ENCODE peak calls at places on chromosome 21, in four cellular contexts. One of them, this sample, is unnamed.

GRCh38 chr21:37546949-37547614 is 180.5 kb downstream of the DYRK1A start:
- DNase-seq in WTC11: no peak
- DNase-seq in A549: no peak
- DNase-seq in HepG2: no peak
- DNase-seq in this sample: no peak

GRCh38 chr21:22904385-22904784 is 1906.2 kb downstream of the NCAM2 start:
- DNase-seq in HepG2: no peak
- DNase-seq in A549: no peak
- DNase-seq in WTC11: no peak
- DNase-seq in this sample: no peak

GRCh38 chr21:27362249-27362648 is 395.4 kb upstream of the ADAMTS5 start:
- DNase-seq in HepG2: no peak
- DNase-seq in A549: no peak
- DNase-seq in WTC11: no peak
- DNase-seq in this sample: no peak

GRCh38 chr21:43585514-43585913 is 73.8 kb downstream of the HSF2BP start:
- DNase-seq in A549: no peak
- DNase-seq in HepG2: no peak
- DNase-seq in WTC11: no peak
- DNase-seq in this sample: no peak

GRCh38 chr21:9735421-9735961 is 785.9 kb upstream of the TPTE start:
- DNase-seq in A549: no peak
- DNase-seq in HepG2: no peak
- DNase-seq in WTC11: no peak
- DNase-seq in this sample: no peak

GRCh38 chr21:37367301-37367757 is 756 bp downstream of the DYRK1A start:
- DNase-seq in HepG2: no peak
- DNase-seq in WTC11: no peak
- DNase-seq in A549: no peak
- DNase-seq in this sample: no peak

GRCh38 chr21:28294046-28294445 is 698.6 kb downstream of the LTN1 start:
- DNase-seq in HepG2: no peak
- DNase-seq in A549: no peak
- DNase-seq in WTC11: no peak
- DNase-seq in this sample: no peak

GRCh38 chr21:34606051-34606450 is 8.9 kb downstream of the RCAN1 start:
- DNase-seq in HepG2: no peak
- DNase-seq in A549: no peak
- DNase-seq in WTC11: no peak
- DNase-seq in this sample: no peak

GRCh38 chr21:35011681-35012080 is 37.4 kb downstream of the RUNX1 start:
- DNase-seq in A549: no peak
- DNase-seq in HepG2: no peak
- DNase-seq in WTC11: no peak
- DNase-seq in this sample: no peak

GRCh38 chr21:45837936-45838335 is 143.6 kb upstream of the COL6A1 start:
- DNase-seq in WTC11: no peak
- DNase-seq in HepG2: no peak
- DNase-seq in A549: no peak
- DNase-seq in this sample: no peak

GRCh38 chr21:36155603-36156338 is 853 bp upstream of the DOP1B start:
- DNase-seq in WTC11: peak
- DNase-seq in HepG2: no peak
- DNase-seq in A549: no peak
- DNase-seq in this sample: no peak

GRCh38 chr21:34865922-34866271 is 183.2 kb downstream of the RUNX1 start:
- DNase-seq in A549: no peak
- DNase-seq in WTC11: peak
- DNase-seq in HepG2: peak
- DNase-seq in this sample: no peak

GRCh38 chr21:27819299-27819698 is 852.4 kb upstream of the ADAMTS5 start:
- DNase-seq in A549: no peak
- DNase-seq in HepG2: no peak
- DNase-seq in WTC11: no peak
- DNase-seq in this sample: no peak

GRCh38 chr21:34073749-34074282 is 438 bp downstream of the MRPS6 start:
- DNase-seq in WTC11: peak
- DNase-seq in HepG2: no peak
- DNase-seq in A549: no peak
- DNase-seq in this sample: peak

GRCh38 chr21:39048064-39048463 is 135.2 kb downstream of the PSMG1 start:
- DNase-seq in HepG2: peak
- DNase-seq in A549: peak
- DNase-seq in WTC11: peak
- DNase-seq in this sample: no peak

GRCh38 chr21:37082856-37083611 is 10.0 kb downstream of the TTC3 start:
- DNase-seq in A549: no peak
- DNase-seq in WTC11: no peak
- DNase-seq in HepG2: peak
- DNase-seq in this sample: no peak

GRCh38 chr21:45595574-45596295 is 47.8 kb upstream of the PCBP3 start:
- DNase-seq in HepG2: no peak
- DNase-seq in A549: no peak
- DNase-seq in WTC11: no peak
- DNase-seq in this sample: no peak

GRCh38 chr21:41243107-41243506 is 73.5 kb upstream of the FAM3B start:
- DNase-seq in HepG2: no peak
- DNase-seq in WTC11: no peak
- DNase-seq in A549: no peak
- DNase-seq in this sample: no peak

GRCh38 chr21:44836666-44837471 is 19.0 kb upstream of the SUMO3 start:
- DNase-seq in A549: no peak
- DNase-seq in WTC11: no peak
- DNase-seq in HepG2: peak
- DNase-seq in this sample: peak

GRCh38 chr21:37073417-37074194 is 552 bp downstream of the TTC3 start:
- DNase-seq in WTC11: no peak
- DNase-seq in A549: no peak
- DNase-seq in HepG2: no peak
- DNase-seq in this sample: peak

GRCh38 chr21:37130971-37131370 is 57.9 kb downstream of the TTC3 start:
- DNase-seq in A549: no peak
- DNase-seq in HepG2: no peak
- DNase-seq in WTC11: no peak
- DNase-seq in this sample: no peak

GRCh38 chr21:15517394-15517793 is 212.4 kb upstream of the USP25 start:
- DNase-seq in HepG2: no peak
- DNase-seq in A549: no peak
- DNase-seq in WTC11: no peak
- DNase-seq in this sample: no peak

GRCh38 chr21:15522148-15522547 is 207.6 kb upstream of the USP25 start:
- DNase-seq in WTC11: no peak
- DNase-seq in HepG2: no peak
- DNase-seq in A549: no peak
- DNase-seq in this sample: no peak

GRCh38 chr21:15524855-15525254 is 204.9 kb upstream of the USP25 start:
- DNase-seq in HepG2: no peak
- DNase-seq in WTC11: no peak
- DNase-seq in A549: no peak
- DNase-seq in this sample: no peak

GRCh38 chr21:15521644-15522001 is 208.2 kb upstream of the USP25 start:
- DNase-seq in A549: no peak
- DNase-seq in HepG2: no peak
- DNase-seq in WTC11: no peak
- DNase-seq in this sample: no peak

DNA sequence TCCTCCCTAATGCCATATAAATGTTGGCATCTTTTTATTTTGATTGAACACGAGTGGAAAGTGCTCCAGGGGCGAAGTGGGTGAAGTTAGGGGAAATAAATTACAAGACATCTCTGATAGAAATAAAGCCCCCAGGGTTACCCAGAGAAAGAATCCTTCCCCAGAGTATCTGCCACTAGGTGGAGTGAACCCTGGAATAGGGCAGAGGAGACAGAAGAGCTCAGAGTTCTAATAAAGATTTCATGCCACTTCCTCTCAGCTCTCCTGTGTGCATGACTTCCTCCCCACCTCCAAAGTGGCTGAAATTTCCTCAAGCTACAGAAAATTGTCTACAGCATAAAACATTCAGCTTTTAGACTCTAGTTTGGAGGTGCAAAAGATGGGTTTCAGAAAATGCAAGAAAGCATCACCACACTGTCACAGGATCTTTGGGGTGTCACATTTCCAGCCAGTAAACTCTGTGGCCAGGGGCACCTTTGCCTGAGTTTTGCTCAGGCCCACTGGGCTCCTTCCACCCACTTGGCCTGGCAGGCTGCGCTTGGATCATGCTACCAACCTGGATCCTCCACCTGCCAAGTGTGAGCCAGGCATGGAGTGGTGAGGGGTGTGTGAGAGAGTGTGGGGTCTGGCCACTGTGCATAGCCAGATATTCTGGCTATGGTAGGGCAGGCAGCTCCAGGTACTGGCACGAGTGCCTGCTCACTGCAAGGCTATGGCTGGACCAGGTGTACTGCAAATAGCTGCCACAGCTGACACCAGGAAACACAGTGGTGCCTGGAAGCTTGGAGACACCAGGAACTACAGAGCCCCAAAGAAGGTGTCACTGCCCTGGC is 208.8 kb upstream of the USP25 start:
- DNase-seq in WTC11: no peak
- DNase-seq in HepG2: peak
- DNase-seq in A549: no peak
- DNase-seq in this sample: no peak
- TF ChIP-seq USF2 in WTC11: no peak
- TF ChIP-seq USF2 in HepG2: no peak
- TF ChIP-seq USF2 in A549: no peak
- TF ChIP-seq USF2 in this sample: no peak

DNA sequence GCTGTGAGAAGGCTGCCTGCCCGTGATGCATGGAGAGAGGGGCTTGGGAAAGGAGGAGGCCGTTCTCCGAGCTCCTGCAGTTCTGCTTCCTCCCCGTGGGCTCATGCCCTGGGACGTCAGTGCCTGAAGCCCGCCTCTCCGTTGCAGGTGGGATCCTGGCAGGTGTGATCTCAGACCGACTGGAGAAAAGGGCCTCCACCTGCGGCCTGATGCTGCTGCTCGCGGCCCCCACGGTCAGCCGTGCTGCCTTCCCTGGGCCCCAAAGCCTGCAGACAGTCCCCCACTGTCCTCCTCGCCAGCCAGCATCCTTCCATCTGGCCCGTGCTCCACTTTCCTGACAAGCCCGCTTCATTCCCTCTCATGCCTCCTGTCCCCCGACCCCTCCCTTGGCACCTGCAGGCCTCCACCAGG is 50.9 kb downstream of the SLC37A1 start:
- DNase-seq in HepG2: no peak
- DNase-seq in WTC11: peak
- DNase-seq in A549: no peak
- DNase-seq in this sample: no peak
- TF ChIP-seq HMGXB4 in HepG2: no peak
- TF ChIP-seq HMGXB4 in WTC11: no peak
- TF ChIP-seq HMGXB4 in A549: no peak
- TF ChIP-seq HMGXB4 in this sample: no peak

DNA sequence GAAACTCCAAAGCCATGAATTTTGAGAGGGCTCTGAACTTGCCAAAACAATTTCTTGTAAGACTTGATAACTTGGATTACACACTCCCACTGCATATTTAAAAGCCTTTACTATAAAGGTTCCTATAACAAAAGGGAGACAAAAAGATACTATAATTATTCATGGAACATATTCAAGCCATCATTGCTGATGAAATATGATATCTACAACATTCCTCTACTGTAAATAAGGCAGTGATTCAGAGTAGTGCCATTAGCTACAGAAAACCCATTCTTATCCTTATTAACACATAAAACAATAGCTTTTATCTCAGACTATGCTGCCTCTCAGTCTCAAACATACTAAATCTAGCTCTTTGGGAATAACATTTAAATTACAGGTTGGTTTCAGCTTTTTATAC is 675.5 kb upstream of the CXADR start:
- DNase-seq in HepG2: no peak
- DNase-seq in A549: no peak
- DNase-seq in WTC11: no peak
- DNase-seq in this sample: no peak
- TF ChIP-seq USF2 in HepG2: no peak
- TF ChIP-seq USF2 in A549: no peak
- TF ChIP-seq USF2 in WTC11: no peak
- TF ChIP-seq USF2 in this sample: no peak

GRCh38 chr21:16587671-16588379 is 858.0 kb downstream of the USP25 start:
- DNase-seq in A549: no peak
- DNase-seq in HepG2: no peak
- DNase-seq in WTC11: no peak
- DNase-seq in this sample: no peak
- TF ChIP-seq HMGXB4 in A549: no peak
- TF ChIP-seq HMGXB4 in HepG2: no peak
- TF ChIP-seq HMGXB4 in WTC11: no peak
- TF ChIP-seq HMGXB4 in this sample: no peak

GRCh38 chr21:29316806-29317205 is 18.1 kb downstream of the BACH1 start:
- DNase-seq in A549: no peak
- DNase-seq in HepG2: no peak
- DNase-seq in WTC11: no peak
- DNase-seq in this sample: peak

GRCh38 chr21:29315155-29315749 is 16.5 kb downstream of the BACH1 start:
- DNase-seq in WTC11: no peak
- DNase-seq in HepG2: no peak
- DNase-seq in A549: no peak
- DNase-seq in this sample: no peak

GRCh38 chr21:29313662-29314408 is 15.1 kb downstream of the BACH1 start:
- DNase-seq in WTC11: no peak
- DNase-seq in A549: no peak
- DNase-seq in HepG2: no peak
- DNase-seq in this sample: no peak

GRCh38 chr21:29318354-29318753 is 19.6 kb downstream of the BACH1 start:
- DNase-seq in WTC11: no peak
- DNase-seq in HepG2: no peak
- DNase-seq in A549: no peak
- DNase-seq in this sample: no peak

GRCh38 chr21:29316029-29316742 is 17.5 kb downstream of the BACH1 start:
- DNase-seq in HepG2: no peak
- DNase-seq in A549: no peak
- DNase-seq in WTC11: no peak
- DNase-seq in this sample: peak
- TF ChIP-seq USF2 in HepG2: no peak
- TF ChIP-seq USF2 in A549: no peak
- TF ChIP-seq USF2 in WTC11: no peak
- TF ChIP-seq USF2 in this sample: no peak

GRCh38 chr21:33047231-33047630 is 21.5 kb downstream of the OLIG2 start:
- DNase-seq in WTC11: no peak
- DNase-seq in HepG2: no peak
- DNase-seq in A549: no peak
- DNase-seq in this sample: no peak
- TF ChIP-seq HMGXB4 in WTC11: no peak
- TF ChIP-seq HMGXB4 in HepG2: no peak
- TF ChIP-seq HMGXB4 in A549: no peak
- TF ChIP-seq HMGXB4 in this sample: no peak

DNA sequence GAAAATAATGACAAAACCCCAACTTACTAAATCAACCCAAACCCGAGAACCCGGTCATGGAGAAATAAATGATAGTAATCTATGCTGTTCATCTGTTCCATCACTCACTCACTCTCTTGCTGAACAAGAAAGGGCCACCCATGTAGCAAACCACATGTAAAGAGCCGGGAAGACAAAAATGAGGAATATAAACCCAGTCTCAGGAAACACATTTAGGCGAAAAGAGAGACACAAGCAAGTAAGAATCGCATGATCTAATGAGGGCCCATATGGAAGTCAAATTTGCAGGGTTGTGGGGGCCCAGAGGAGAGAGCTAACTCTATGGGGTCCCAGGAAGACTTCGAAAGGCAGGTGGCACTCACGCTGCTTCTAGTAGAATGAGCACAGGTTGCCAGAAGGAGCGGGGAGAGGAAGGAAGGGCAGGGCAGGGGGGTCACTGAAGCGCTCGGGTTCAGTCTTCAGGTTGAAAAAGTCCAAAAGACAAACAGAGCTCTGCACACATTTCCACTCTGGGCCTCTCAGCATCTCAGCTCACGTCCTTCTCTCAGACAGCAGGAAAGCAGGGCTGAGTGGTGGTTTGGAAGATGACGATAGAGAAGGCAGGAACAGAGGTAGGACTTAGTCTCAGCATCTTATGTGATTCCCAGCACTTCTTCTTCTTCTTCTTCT is 142.9 kb upstream of the KRTAP19-8 start:
- DNase-seq in HepG2: no peak
- DNase-seq in WTC11: no peak
- DNase-seq in A549: no peak
- DNase-seq in this sample: no peak
- TF ChIP-seq USF2 in HepG2: no peak
- TF ChIP-seq USF2 in WTC11: no peak
- TF ChIP-seq USF2 in A549: no peak
- TF ChIP-seq USF2 in this sample: no peak

This sample was measured in K562.